ENCODE peak calls at places on chromosomes 11 and 22, in four cellular contexts. C is activated naive CD4-positive, alpha-beta T cell; I is 8988T; F is left colon. J is an unnamed sample.

GRCh38 chr11:4683020-4683419 is 14.6 kb downstream of the OR51E2 start:
- DNase-seq in C (no peak), I (no peak), F (no peak), J (peak)

GRCh38 chr11:80822248-80822647 is 1381.4 kb upstream of the TENM4 start:
- DNase-seq in C (no peak), I (no peak), F (no peak), J (no peak)

GRCh38 chr11:66268953-66269906 is 791 bp downstream of the RAB1B start:
- DNase-seq in C (no peak), I (peak), F (peak), J (peak)

GRCh38 chr11:47004595-47005033 is 68.1 kb downstream of the CSTPP1 start:
- DNase-seq in C (no peak), I (no peak), F (peak), J (peak)

GRCh38 chr11:70544774-70545625 is 146.7 kb downstream of the CTTN start:
- DNase-seq in C (no peak), I (no peak), F (no peak), J (no peak)

GRCh38 chr11:28984216-28984615 is 876.0 kb downstream of the METTL15 start:
- DNase-seq in C (no peak), I (no peak), F (no peak), J (no peak)

GRCh38 chr11:65165847-65166317 is 4.2 kb upstream of the SPDYC start:
- DNase-seq in C (no peak), I (no peak), F (peak), J (no peak)

GRCh38 chr11:91866642-91867041 is 358.0 kb upstream of the FAT3 start:
- DNase-seq in C (no peak), I (no peak), F (no peak), J (no peak)

GRCh38 chr11:114176321-114176720 is 116.8 kb downstream of the ZBTB16 start:
- DNase-seq in C (no peak), I (no peak), F (no peak), J (no peak)

GRCh38 chr11:132114185-132114584 is 743.8 kb downstream of the NTM start:
- DNase-seq in C (no peak), I (no peak), F (peak), J (peak)

GRCh38 chr22:45317551-45318167 is 7.9 kb downstream of the FAM118A start:
- DNase-seq in C (no peak), I (no peak), F (peak), J (peak)

GRCh38 chr11:67022341-67022933 is 497 bp upstream of the SYT12 start:
- DNase-seq in C (no peak), I (no peak), F (peak), J (peak)

GRCh38 chr22:27998511-27999410 is 79.7 kb upstream of the PITPNB start:
- DNase-seq in C (no peak), I (no peak), F (no peak), J (no peak)

GRCh38 chr11:34223021-34223813 is 117.8 kb downstream of the NAT10 start:
- DNase-seq in C (no peak), I (no peak), F (peak), J (peak)

GRCh38 chr11:16605440-16605970 is 132.9 kb upstream of the C11orf58 start:
- DNase-seq in C (no peak), I (no peak), F (peak), J (no peak)

J was measured in fibroblast of mammary gland.